ENCODE peak calls at places on chromosomes 1 and 21, in five cellular contexts. U is T-cell, H is GM04504, Y is Panc1, M is HS-5. R is an unnamed sample.

GRCh38 chr1:162662013-162662412 is 29.7 kb downstream of the DDR2 start:
- DNase-seq in U (no peak), H (no peak), Y (no peak), M (no peak), R (no peak)

GRCh38 chr1:53508991-53509663 is 49.9 kb downstream of the DMRTB1 start:
- DNase-seq in U (no peak), H (no peak), Y (no peak), M (no peak), R (no peak)

GRCh38 chr1:79469121-79469520 is 462.6 kb upstream of the ADGRL4 start:
- DNase-seq in U (no peak), H (no peak), Y (no peak), M (no peak), R (no peak)

GRCh38 chr21:40043423-40043822 is 176.2 kb downstream of the PCP4 start:
- DNase-seq in U (no peak), H (no peak), Y (no peak), M (no peak), R (no peak)

GRCh38 chr1:22736496-22737088 is 26.0 kb downstream of the EPHB2 start:
- DNase-seq in U (no peak), H (no peak), Y (no peak), M (no peak), R (no peak)

GRCh38 chr1:1255627-1256026 is 9.1 kb upstream of the C1QTNF12 start:
- DNase-seq in U (no peak), H (no peak), Y (no peak), M (no peak), R (no peak)

GRCh38 chr1:78834201-78834741 is 172.3 kb downstream of the ADGRL4 start:
- DNase-seq in U (no peak), H (no peak), Y (no peak), M (no peak), R (no peak)

GRCh38 chr1:240714893-240715292 is 102.9 kb upstream of the GREM2 start:
- DNase-seq in U (no peak), H (no peak), Y (no peak), M (no peak), R (no peak)

GRCh38 chr1:59522925-59523505 is 226.1 kb downstream of the FGGY start:
- DNase-seq in U (no peak), H (no peak), Y (no peak), M (no peak), R (no peak)

GRCh38 chr1:12453400-12454343 is 164.3 kb downstream of the DHRS3 start:
- DNase-seq in U (peak; percentile 42), H (no peak), Y (no peak), M (no peak), R (no peak)